ENCODE peak calls at places on chromosome 15, in ten cellular contexts. O, F, I, U, C, N, H, L, E and G are unnamed samples.

GRCh38 chr15:85607842-85608241 is 186.9 kb downstream of the KLHL25 start:
- DNase-seq in O (no peak), F (no peak), I (no peak), U (peak), C (no peak), N (peak), H (peak), L (no peak), E (no peak), G (no peak)

GRCh38 chr15:41648770-41649169 is 11.4 kb upstream of the MGA start:
- DNase-seq in O (no peak), F (no peak), I (no peak), U (peak), C (no peak), N (peak), H (no peak), L (no peak), E (no peak), G (no peak)

GRCh38 chr15:29825205-29825604 is 2.9 kb upstream of the TJP1 start:
- DNase-seq in O (no peak), F (no peak), I (no peak), U (no peak), C (no peak), N (peak), H (no peak), L (no peak), E (no peak), G (no peak)

GRCh38 chr15:73695773-73696640 is 11.8 kb downstream of the CD276 start:
- DNase-seq in O (no peak), F (no peak), I (no peak), U (no peak), C (no peak), N (no peak), H (no peak), L (no peak), E (no peak), G (no peak)

GRCh38 chr15:38688761-38689160 is 124.1 kb upstream of the RASGRP1 start:
- DNase-seq in O (no peak), F (no peak), I (no peak), U (no peak), C (no peak), N (no peak), H (no peak), L (no peak), E (no peak), G (no peak)

GRCh38 chr15:64813075-64813474 is 12.4 kb downstream of the PIF1 start:
- DNase-seq in O (peak), F (no peak), I (no peak), U (no peak), C (no peak), N (peak), H (no peak), L (no peak), E (no peak), G (no peak)

GRCh38 chr15:52379395-52380111 is 83.9 kb upstream of the MYO5C start:
- DNase-seq in O (no peak), F (peak), I (no peak), U (no peak), C (no peak), N (no peak), H (no peak), L (no peak), E (no peak), G (no peak)

GRCh38 chr15:61049934-61050333 is 179.2 kb downstream of the RORA start:
- DNase-seq in O (no peak), F (no peak), I (no peak), U (no peak), C (peak), N (peak), H (peak), L (no peak), E (no peak), G (no peak)

GRCh38 chr15:51652084-51652668 is 29.1 kb upstream of the SCG3 start:
- DNase-seq in O (no peak), F (no peak), I (no peak), U (no peak), C (no peak), N (no peak), H (no peak), L (no peak), E (no peak), G (no peak)

GRCh38 chr15:49103676-49104075 is 51.7 kb downstream of the COPS2 start:
- DNase-seq in O (no peak), F (no peak), I (no peak), U (no peak), C (no peak), N (no peak), H (no peak), L (no peak), E (no peak), G (no peak)

GRCh38 chr15:50113187-50113505 is 5.9 kb downstream of the ATP8B4 start:
- DNase-seq in O (no peak), F (no peak), I (no peak), U (no peak), C (no peak), N (no peak), H (no peak), L (no peak), E (no peak), G (no peak)

GRCh38 chr15:56866798-56867197 is 51.6 kb upstream of the TCF12 start:
- DNase-seq in O (no peak), F (no peak), I (no peak), U (no peak), C (no peak), N (peak), H (no peak), L (no peak), E (no peak), G (no peak)

DNA sequence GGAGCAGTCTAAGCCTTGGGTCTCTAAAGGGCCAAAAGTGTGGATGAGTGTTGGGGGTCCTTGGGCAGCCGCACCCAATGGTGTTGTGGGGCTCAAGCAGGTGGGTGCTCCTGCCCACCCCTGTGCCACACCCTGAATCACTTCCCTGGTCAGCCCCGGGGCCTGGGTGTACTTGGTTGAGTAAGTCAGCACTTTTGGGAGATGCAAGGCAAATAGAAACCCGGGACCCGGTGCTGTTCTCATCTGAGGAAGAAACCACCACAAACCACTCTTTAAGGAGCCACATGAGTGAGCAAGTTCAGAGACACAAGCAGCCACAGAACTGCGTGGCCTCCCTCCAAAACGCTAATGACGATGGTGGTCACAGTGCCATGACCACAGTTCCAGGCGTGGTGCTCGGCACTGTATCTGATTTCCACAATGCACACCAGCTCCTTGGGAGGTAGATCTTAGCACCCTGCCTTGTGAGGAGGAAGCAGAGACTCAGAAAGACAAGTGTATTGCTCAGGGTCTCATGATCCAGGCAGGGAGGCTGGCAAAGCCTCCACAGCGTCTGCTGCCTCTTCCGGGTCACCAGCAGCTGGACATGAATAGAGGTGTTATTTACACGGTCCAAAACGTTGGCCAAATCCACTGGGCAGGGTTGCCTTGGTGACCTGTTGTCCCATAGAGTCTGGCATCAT is 118.2 kb upstream of the ALDH1A3 start:
- DNase-seq in O (no peak), F (no peak), I (peak), U (no peak), C (no peak), N (no peak), H (no peak), L (peak), E (no peak), G (no peak)
- TF ChIP-seq CTCF in O (no peak), F (no peak), I (no peak), U (no peak), C (no peak), N (no peak), H (no peak), L (no peak), E (no peak), G (no peak)

DNA sequence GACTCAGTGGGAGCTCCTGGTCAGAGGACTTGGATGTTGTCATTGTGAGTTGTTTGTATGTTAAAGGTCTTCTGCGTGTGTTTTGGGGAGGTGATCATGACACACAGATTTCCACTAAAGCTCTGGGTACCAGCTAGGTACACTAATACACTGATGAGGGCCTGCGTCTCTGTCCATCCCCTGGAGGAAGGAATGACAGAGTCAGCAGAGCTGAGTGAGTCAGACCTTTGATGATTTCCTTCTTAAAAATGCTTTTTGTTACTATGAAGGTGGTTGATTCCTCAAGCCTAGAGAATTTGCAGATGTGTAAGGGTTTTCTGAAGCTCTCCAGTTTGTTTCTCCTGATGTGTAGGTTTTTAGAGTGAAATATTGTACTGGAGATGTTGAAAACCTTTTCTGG is 424.1 kb upstream of the TPM1 start:
- DNase-seq in O (no peak), F (no peak), I (no peak), U (peak), C (no peak), N (peak), H (peak), L (no peak), E (no peak), G (no peak)
- TF ChIP-seq CTCF in O (peak), F (no peak), I (no peak), U (peak), C (no peak), N (peak), H (no peak), L (no peak), E (no peak), G (no peak)

GRCh38 chr15:40633178-40633577 is 39.1 kb downstream of the KNL1 start:
- DNase-seq in O (no peak), F (no peak), I (no peak), U (peak), C (no peak), N (peak), H (no peak), L (no peak), E (no peak), G (no peak)
- TF ChIP-seq CTCF in O (no peak), F (no peak), I (no peak), U (no peak), C (no peak), N (no peak), H (no peak), L (no peak), E (no peak), G (no peak)

DNA sequence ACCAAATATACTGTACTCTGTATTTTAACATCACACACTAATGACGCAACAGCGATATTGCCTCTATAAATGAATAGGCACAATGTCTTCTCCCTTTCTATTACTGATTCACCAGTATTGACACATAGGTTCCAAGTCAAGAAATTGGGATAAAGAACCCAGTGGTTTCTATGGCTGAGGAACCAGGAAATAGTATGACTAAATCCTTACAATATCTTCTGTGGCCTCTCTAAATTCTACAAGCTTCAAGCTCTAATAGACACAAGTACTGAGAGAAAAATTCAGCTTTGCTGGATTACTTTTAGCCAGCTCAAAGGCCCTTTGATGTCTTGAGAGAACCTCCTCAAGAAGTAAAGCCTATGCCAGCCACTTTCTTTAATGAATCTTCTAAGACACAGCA is 162.5 kb downstream of the DPH6 start:
- DNase-seq in O (no peak), F (no peak), I (no peak), U (no peak), C (no peak), N (no peak), H (no peak), L (no peak), E (no peak), G (no peak)
- TF ChIP-seq CTCF in O (no peak), F (no peak), I (no peak), U (no peak), C (no peak), N (no peak), H (no peak), L (no peak), E (no peak), G (no peak)

DNA sequence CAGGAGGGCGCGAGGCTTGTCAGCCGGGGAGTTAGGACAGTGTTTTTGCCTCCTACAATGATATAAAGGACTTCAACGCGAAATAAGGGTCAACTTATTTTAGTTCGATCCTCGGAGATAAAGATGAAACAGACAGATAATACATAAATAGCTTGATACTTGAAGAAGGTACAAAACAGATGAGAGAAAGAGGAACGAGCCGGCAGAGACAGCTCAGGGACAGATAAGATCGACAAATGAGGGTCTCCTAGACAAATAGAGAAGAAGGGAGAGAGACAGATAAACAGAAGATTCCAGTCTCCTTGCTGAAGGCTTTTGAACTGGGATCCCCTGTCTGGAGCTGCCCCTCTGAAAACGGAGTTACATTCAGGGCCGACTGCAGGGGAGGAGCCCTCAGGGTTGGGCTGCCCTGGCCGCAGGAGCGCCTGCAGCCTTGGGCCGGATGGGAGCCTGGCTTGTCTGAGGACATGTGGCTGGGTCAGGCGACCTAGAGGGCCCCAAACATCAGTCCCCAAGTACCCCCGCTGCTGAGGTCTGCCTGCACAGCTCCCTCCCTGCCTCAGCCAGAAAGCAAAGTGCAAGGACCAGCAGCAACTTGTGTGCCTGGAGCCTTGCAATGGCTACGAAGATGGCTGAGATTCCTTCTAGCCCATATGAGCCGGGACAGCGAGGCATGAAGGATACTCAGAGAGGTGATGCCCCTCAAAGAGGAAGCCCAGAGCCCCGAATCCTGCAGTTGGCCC is 981 bp upstream of the SKOR1 start:
- DNase-seq in O (no peak), F (peak), I (no peak), U (no peak), C (no peak), N (no peak), H (no peak), L (no peak), E (no peak), G (no peak)
- TF ChIP-seq CTCF in O (peak), F (no peak), I (no peak), U (no peak), C (no peak), N (no peak), H (no peak), L (no peak), E (no peak), G (no peak)

DNA sequence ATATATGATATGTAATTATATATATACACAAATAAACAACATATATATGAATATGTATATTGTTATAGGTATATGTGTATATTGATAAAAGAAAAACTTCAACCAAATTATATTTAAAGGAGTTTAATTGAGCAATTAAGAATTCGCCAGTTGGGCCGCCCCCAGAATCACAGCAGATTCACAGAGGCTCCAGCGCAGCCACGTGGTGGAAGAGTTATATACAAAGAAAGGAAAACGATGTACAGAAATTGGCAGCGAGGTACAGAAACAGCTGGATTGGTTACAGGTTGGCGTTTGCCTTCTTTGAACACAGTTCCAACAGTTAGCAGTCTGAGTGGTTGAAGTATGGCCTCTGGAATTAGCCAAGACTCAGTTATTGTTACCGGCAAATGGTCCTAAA is 137.3 kb upstream of the SLC24A5 start:
- DNase-seq in O (no peak), F (no peak), I (no peak), U (no peak), C (no peak), N (no peak), H (no peak), L (no peak), E (no peak), G (no peak)
- TF ChIP-seq CTCF in O (no peak), F (no peak), I (no peak), U (no peak), C (no peak), N (no peak), H (no peak), L (no peak), E (no peak), G (no peak)

GRCh38 chr15:92938387-92938786 is 38.3 kb downstream of the CHD2 start:
- DNase-seq in O (no peak), F (no peak), I (no peak), U (no peak), C (no peak), N (no peak), H (no peak), L (no peak), E (no peak), G (no peak)
- TF ChIP-seq CTCF in O (peak), F (no peak), I (no peak), U (no peak), C (peak), N (no peak), H (peak), L (no peak), E (no peak), G (peak)